ENCODE peak calls at places on chromosomes 4 and X, in seven cellular contexts. One of them, this sample, is unnamed.

GRCh38 chr4:165631912-165632311 is 241.1 kb upstream of the TLL1 start:
- DNase-seq in fibroblast of lung: peak; percentile 11
- DNase-seq in OCI-LY7: no peak
- DNase-seq in HCT116: no peak
- DNase-seq in mammary epithelial cell: peak; percentile 16
- DNase-seq in PC-9: no peak
- DNase-seq in GM12878: no peak
- DNase-seq in this sample: no peak

GRCh38 chr4:47704693-47705325 is 133.1 kb downstream of the CORIN start:
- DNase-seq in fibroblast of lung: peak; percentile 3
- DNase-seq in OCI-LY7: peak; percentile 46
- DNase-seq in HCT116: no peak
- DNase-seq in mammary epithelial cell: no peak
- DNase-seq in PC-9: peak; percentile 16
- DNase-seq in GM12878: no peak
- DNase-seq in this sample: peak; percentile 69

GRCh38 chr4:145130788-145131398 is 32.8 kb downstream of the ABCE1 start:
- DNase-seq in fibroblast of lung: peak; percentile 96
- DNase-seq in OCI-LY7: no peak
- DNase-seq in HCT116: no peak
- DNase-seq in mammary epithelial cell: peak; percentile 43
- DNase-seq in PC-9: no peak
- DNase-seq in GM12878: no peak
- DNase-seq in this sample: no peak

GRCh38 chrX:154799554-154800348 is 5.5 kb downstream of the MPP1 start:
- DNase-seq in fibroblast of lung: peak; percentile 28
- DNase-seq in OCI-LY7: no peak
- DNase-seq in HCT116: no peak
- DNase-seq in mammary epithelial cell: no peak
- DNase-seq in PC-9: peak; percentile 31
- DNase-seq in GM12878: no peak
- DNase-seq in this sample: peak; percentile 48

GRCh38 chr4:75302648-75303047 is 211.6 kb downstream of the RCHY1 start:
- DNase-seq in fibroblast of lung: no peak
- DNase-seq in OCI-LY7: no peak
- DNase-seq in HCT116: no peak
- DNase-seq in mammary epithelial cell: no peak
- DNase-seq in PC-9: no peak
- DNase-seq in GM12878: no peak
- DNase-seq in this sample: no peak

GRCh38 chr4:30769093-30769492 is 48.9 kb downstream of the PCDH7 start:
- DNase-seq in fibroblast of lung: no peak
- DNase-seq in OCI-LY7: no peak
- DNase-seq in HCT116: no peak
- DNase-seq in mammary epithelial cell: no peak
- DNase-seq in PC-9: no peak
- DNase-seq in GM12878: no peak
- DNase-seq in this sample: no peak

GRCh38 chr4:43238018-43238417 is 345.5 kb downstream of the GRXCR1 start:
- DNase-seq in fibroblast of lung: no peak
- DNase-seq in OCI-LY7: no peak
- DNase-seq in HCT116: no peak
- DNase-seq in mammary epithelial cell: no peak
- DNase-seq in PC-9: no peak
- DNase-seq in GM12878: no peak
- DNase-seq in this sample: no peak

GRCh38 chrX:20038966-20039365 is 48.1 kb upstream of the BCLAF3 start:
- DNase-seq in fibroblast of lung: no peak
- DNase-seq in OCI-LY7: no peak
- DNase-seq in HCT116: no peak
- DNase-seq in mammary epithelial cell: peak; percentile 7
- DNase-seq in PC-9: no peak
- DNase-seq in GM12878: no peak
- DNase-seq in this sample: no peak

GRCh38 chr4:39526810-39527295 is 386 bp downstream of the UGDH start:
- DNase-seq in fibroblast of lung: peak; percentile 24
- DNase-seq in OCI-LY7: peak; percentile 41
- DNase-seq in HCT116: no peak
- DNase-seq in mammary epithelial cell: no peak
- DNase-seq in PC-9: no peak
- DNase-seq in GM12878: no peak
- DNase-seq in this sample: no peak

GRCh38 chr4:47533689-47534347 is 48.7 kb downstream of the ATP10D start:
- DNase-seq in fibroblast of lung: peak; percentile 69
- DNase-seq in OCI-LY7: no peak
- DNase-seq in HCT116: no peak
- DNase-seq in mammary epithelial cell: no peak
- DNase-seq in PC-9: no peak
- DNase-seq in GM12878: no peak
- DNase-seq in this sample: no peak

GRCh38 chrX:104660092-104660491 is 94.1 kb downstream of the IL1RAPL2 start:
- DNase-seq in fibroblast of lung: no peak
- DNase-seq in OCI-LY7: no peak
- DNase-seq in HCT116: no peak
- DNase-seq in mammary epithelial cell: peak; percentile 29
- DNase-seq in PC-9: no peak
- DNase-seq in GM12878: no peak
- DNase-seq in this sample: no peak

GRCh38 chr4:164706675-164707074 is 47.3 kb upstream of the SMIM31 start:
- DNase-seq in fibroblast of lung: no peak
- DNase-seq in OCI-LY7: no peak
- DNase-seq in HCT116: no peak
- DNase-seq in mammary epithelial cell: no peak
- DNase-seq in PC-9: no peak
- DNase-seq in GM12878: no peak
- DNase-seq in this sample: no peak

GRCh38 chrX:22118161-22118830 is 86.2 kb downstream of the PHEX start:
- DNase-seq in fibroblast of lung: no peak
- DNase-seq in OCI-LY7: no peak
- DNase-seq in HCT116: no peak
- DNase-seq in mammary epithelial cell: peak; percentile 26
- DNase-seq in PC-9: peak; percentile 5
- DNase-seq in GM12878: no peak
- DNase-seq in this sample: no peak

GRCh38 chr4:127586922-127587571 is 45.7 kb upstream of the INTU start:
- DNase-seq in fibroblast of lung: peak; percentile 51
- DNase-seq in OCI-LY7: peak; percentile 22
- DNase-seq in HCT116: peak; percentile 38
- DNase-seq in mammary epithelial cell: peak; percentile 45
- DNase-seq in PC-9: peak; percentile 31
- DNase-seq in GM12878: no peak
- DNase-seq in this sample: peak; percentile 65

GRCh38 chr4:188960411-188961093 is 821.3 kb downstream of the TRIML1 start:
- DNase-seq in fibroblast of lung: peak; percentile 18
- DNase-seq in OCI-LY7: no peak
- DNase-seq in HCT116: no peak
- DNase-seq in mammary epithelial cell: no peak
- DNase-seq in PC-9: no peak
- DNase-seq in GM12878: no peak
- DNase-seq in this sample: no peak

GRCh38 chrX:151902813-151903591 is 9.7 kb upstream of the MAGEA4 start:
- DNase-seq in fibroblast of lung: peak; percentile 93
- DNase-seq in OCI-LY7: no peak
- DNase-seq in HCT116: peak; percentile 29
- DNase-seq in mammary epithelial cell: peak; percentile 71
- DNase-seq in PC-9: peak; percentile 47
- DNase-seq in GM12878: no peak
- DNase-seq in this sample: peak; percentile 71

GRCh38 chr4:113636438-113636818 is 125.1 kb downstream of the CAMK2D start:
- DNase-seq in fibroblast of lung: no peak
- DNase-seq in OCI-LY7: peak; percentile 84
- DNase-seq in HCT116: no peak
- DNase-seq in mammary epithelial cell: no peak
- DNase-seq in PC-9: no peak
- DNase-seq in GM12878: no peak
- DNase-seq in this sample: no peak

GRCh38 chrX:56385336-56385735 is 153.2 kb downstream of the KLF8 start:
- DNase-seq in fibroblast of lung: no peak
- DNase-seq in OCI-LY7: no peak
- DNase-seq in HCT116: no peak
- DNase-seq in mammary epithelial cell: no peak
- DNase-seq in PC-9: peak; percentile 10
- DNase-seq in GM12878: no peak
- DNase-seq in this sample: no peak

GRCh38 chrX:17007134-17007768 is 60.8 kb downstream of the REPS2 start:
- DNase-seq in fibroblast of lung: peak; percentile 23
- DNase-seq in OCI-LY7: peak; percentile 47
- DNase-seq in HCT116: no peak
- DNase-seq in mammary epithelial cell: peak; percentile 6
- DNase-seq in PC-9: no peak
- DNase-seq in GM12878: no peak
- DNase-seq in this sample: no peak

GRCh38 chrX:132272826-132273225 is 53.6 kb upstream of the RAP2C start:
- DNase-seq in fibroblast of lung: no peak
- DNase-seq in OCI-LY7: no peak
- DNase-seq in HCT116: no peak
- DNase-seq in mammary epithelial cell: peak; percentile 2
- DNase-seq in PC-9: no peak
- DNase-seq in GM12878: no peak
- DNase-seq in this sample: no peak

GRCh38 chr4:76641351-76641750 is 206.3 kb downstream of the SHROOM3 start:
- DNase-seq in fibroblast of lung: no peak
- DNase-seq in OCI-LY7: no peak
- DNase-seq in HCT116: no peak
- DNase-seq in mammary epithelial cell: no peak
- DNase-seq in PC-9: no peak
- DNase-seq in GM12878: no peak
- DNase-seq in this sample: no peak

GRCh38 chr4:166252487-166253402 is 379.7 kb downstream of the TLL1 start:
- DNase-seq in fibroblast of lung: peak; percentile 13
- DNase-seq in OCI-LY7: peak; percentile 28
- DNase-seq in HCT116: peak; percentile 37
- DNase-seq in mammary epithelial cell: peak; percentile 8
- DNase-seq in PC-9: no peak
- DNase-seq in GM12878: no peak
- DNase-seq in this sample: peak; percentile 37

GRCh38 chr4:151935411-151935810 is 174.6 kb upstream of the GATB start:
- DNase-seq in fibroblast of lung: no peak
- DNase-seq in OCI-LY7: no peak
- DNase-seq in HCT116: no peak
- DNase-seq in mammary epithelial cell: no peak
- DNase-seq in PC-9: no peak
- DNase-seq in GM12878: no peak
- DNase-seq in this sample: no peak

GRCh38 chr4:94400191-94400590 is 51.6 kb upstream of the PDLIM5 start:
- DNase-seq in fibroblast of lung: no peak
- DNase-seq in OCI-LY7: no peak
- DNase-seq in HCT116: no peak
- DNase-seq in mammary epithelial cell: no peak
- DNase-seq in PC-9: no peak
- DNase-seq in GM12878: no peak
- DNase-seq in this sample: no peak

DNA sequence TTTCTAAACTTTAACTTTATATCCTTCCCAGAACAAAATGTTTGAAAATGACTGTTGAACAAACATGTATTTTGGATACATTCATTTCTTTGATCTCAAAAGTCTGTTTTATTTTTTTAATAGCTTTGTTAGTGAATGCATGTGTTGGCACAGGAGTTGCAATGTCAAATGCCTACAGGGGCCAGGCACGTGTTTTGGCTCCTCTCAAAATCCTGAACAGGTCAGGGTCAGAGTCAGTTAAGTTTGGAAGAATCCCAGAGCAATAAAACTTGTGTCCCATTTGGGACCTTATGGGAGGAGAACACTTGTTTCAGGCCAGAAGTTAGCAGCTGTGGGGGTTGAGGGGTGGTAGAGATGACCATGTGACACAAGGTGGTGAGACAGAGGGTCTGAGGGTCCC is 29.0 kb upstream of the CCDC110 start:
- DNase-seq in fibroblast of lung: no peak
- DNase-seq in OCI-LY7: no peak
- DNase-seq in HCT116: no peak
- DNase-seq in mammary epithelial cell: no peak
- DNase-seq in PC-9: no peak
- DNase-seq in GM12878: no peak
- DNase-seq in this sample: no peak
- TF ChIP-seq CTCF in fibroblast of lung: no peak
- TF ChIP-seq CTCF in OCI-LY7: no peak
- TF ChIP-seq CTCF in HCT116: no peak
- TF ChIP-seq CTCF in mammary epithelial cell: no peak
- TF ChIP-seq CTCF in PC-9: no peak
- TF ChIP-seq CTCF in GM12878: no peak
- TF ChIP-seq CTCF in this sample: no peak

GRCh38 chr4:169202878-169203277 is 67.9 kb downstream of the SH3RF1 start:
- DNase-seq in fibroblast of lung: no peak
- DNase-seq in OCI-LY7: no peak
- DNase-seq in HCT116: no peak
- DNase-seq in mammary epithelial cell: no peak
- DNase-seq in PC-9: no peak
- DNase-seq in GM12878: no peak
- DNase-seq in this sample: no peak
- H3K79me2 ChIP-seq in fibroblast of lung: peaks cover 44% of the 10 kb centered on the region
- H3K79me2 ChIP-seq in OCI-LY7: no peaks in the 10 kb centered on the region
- H3K79me2 ChIP-seq in HCT116: peaks cover 97% of the 10 kb centered on the region
- H3K79me2 ChIP-seq in mammary epithelial cell: peaks cover 62% of the 10 kb centered on the region
- H3K79me2 ChIP-seq in PC-9: peaks cover 41% of the 10 kb centered on the region
- H3K79me2 ChIP-seq in GM12878: peaks cover 7% of the 10 kb centered on the region
- H3K79me2 ChIP-seq in this sample: peaks cover 82% of the 10 kb centered on the region

DNA sequence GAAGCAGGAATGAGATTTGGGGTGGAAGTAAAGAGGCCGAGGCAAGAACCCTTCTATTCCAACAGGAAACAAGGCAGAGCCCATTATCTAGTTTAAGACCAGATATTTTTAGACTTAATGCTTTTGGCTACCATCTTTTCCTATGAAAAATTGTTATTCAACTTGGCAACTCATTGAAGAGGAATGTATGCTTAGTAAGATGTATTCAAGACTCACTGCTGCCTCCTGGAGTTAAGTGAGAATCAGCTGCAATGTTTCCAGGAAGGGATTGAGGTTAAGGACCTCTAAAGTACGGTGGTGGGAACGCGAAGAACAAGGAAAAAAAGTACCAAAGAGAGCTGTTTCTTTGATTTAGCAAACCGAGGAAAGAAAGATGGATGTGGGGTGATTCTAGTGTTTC is 89.1 kb downstream of the RAPGEF2 start:
- DNase-seq in fibroblast of lung: peak; percentile 88
- DNase-seq in OCI-LY7: peak; percentile 25
- DNase-seq in HCT116: peak; percentile 51
- DNase-seq in mammary epithelial cell: peak; percentile 53
- DNase-seq in PC-9: no peak
- DNase-seq in GM12878: no peak
- DNase-seq in this sample: peak; percentile 52
- TF ChIP-seq CTCF in fibroblast of lung: peak; percentile 58
- TF ChIP-seq CTCF in OCI-LY7: peak; percentile 70
- TF ChIP-seq CTCF in HCT116: peak; percentile 43
- TF ChIP-seq CTCF in mammary epithelial cell: peak; percentile 56
- TF ChIP-seq CTCF in PC-9: peak; percentile 34
- TF ChIP-seq CTCF in GM12878: peak; percentile 32
- TF ChIP-seq CTCF in this sample: peak; percentile 42

GRCh38 chr4:41111796-41112195 is 102.5 kb downstream of the APBB2 start:
- DNase-seq in fibroblast of lung: no peak
- DNase-seq in OCI-LY7: no peak
- DNase-seq in HCT116: no peak
- DNase-seq in mammary epithelial cell: no peak
- DNase-seq in PC-9: no peak
- DNase-seq in GM12878: no peak
- DNase-seq in this sample: no peak
- H3K79me2 ChIP-seq in fibroblast of lung: no peaks in the 10 kb centered on the region
- H3K79me2 ChIP-seq in OCI-LY7: peaks cover 3% of the 10 kb centered on the region
- H3K79me2 ChIP-seq in HCT116: peaks cover 73% of the 10 kb centered on the region
- H3K79me2 ChIP-seq in mammary epithelial cell: peaks cover 75% of the 10 kb centered on the region
- H3K79me2 ChIP-seq in PC-9: no peaks in the 10 kb centered on the region
- H3K79me2 ChIP-seq in GM12878: peaks cover 1% of the 10 kb centered on the region
- H3K79me2 ChIP-seq in this sample: peaks cover 50% of the 10 kb centered on the region

This sample was measured in hepatocyte.